ENCODE peak calls at places on chromosome 5, in five cellular contexts. One of them, this sample, is unnamed.

GRCh38 chr5:137890850-137891249 is 1.6 kb downstream of the PKD2L2 start:
- DNase-seq in AG04449: no peak
- DNase-seq in H1: no peak
- DNase-seq in AG04450: no peak
- DNase-seq in progenitor cell of endocrine pancreas: no peak
- DNase-seq in this sample: no peak

GRCh38 chr5:178449163-178450060 is 140.8 kb downstream of the COL23A1 start:
- DNase-seq in AG04449: no peak
- DNase-seq in H1: no peak
- DNase-seq in AG04450: no peak
- DNase-seq in progenitor cell of endocrine pancreas: no peak
- DNase-seq in this sample: no peak

GRCh38 chr5:180324633-180324955 is 28.5 kb downstream of the GFPT2 start:
- DNase-seq in AG04449: no peak
- DNase-seq in H1: no peak
- DNase-seq in AG04450: no peak
- DNase-seq in progenitor cell of endocrine pancreas: no peak
- DNase-seq in this sample: no peak

GRCh38 chr5:108653201-108653600 is 94.5 kb upstream of the FER start:
- DNase-seq in AG04449: no peak
- DNase-seq in H1: no peak
- DNase-seq in AG04450: no peak
- DNase-seq in progenitor cell of endocrine pancreas: no peak
- DNase-seq in this sample: no peak

GRCh38 chr5:60487885-60488425 is 212.0 kb downstream of the DEPDC1B start:
- DNase-seq in AG04449: no peak
- DNase-seq in H1: no peak
- DNase-seq in AG04450: no peak
- DNase-seq in progenitor cell of endocrine pancreas: no peak
- DNase-seq in this sample: no peak

GRCh38 chr5:2529371-2530100 is 221.9 kb downstream of the IRX2 start:
- DNase-seq in AG04449: no peak
- DNase-seq in H1: no peak
- DNase-seq in AG04450: no peak
- DNase-seq in progenitor cell of endocrine pancreas: no peak
- DNase-seq in this sample: no peak

GRCh38 chr5:57317341-57317740 is 143.5 kb downstream of the GPBP1 start:
- DNase-seq in AG04449: no peak
- DNase-seq in H1: no peak
- DNase-seq in AG04450: no peak
- DNase-seq in progenitor cell of endocrine pancreas: no peak
- DNase-seq in this sample: no peak

GRCh38 chr5:71839049-71839834 is 120.2 kb downstream of the CARTPT start:
- DNase-seq in AG04449: no peak
- DNase-seq in H1: no peak
- DNase-seq in AG04450: no peak
- DNase-seq in progenitor cell of endocrine pancreas: no peak
- DNase-seq in this sample: peak

GRCh38 chr5:168408561-168409321 is 77.5 kb upstream of the RARS1 start:
- DNase-seq in AG04449: no peak
- DNase-seq in H1: no peak
- DNase-seq in AG04450: no peak
- DNase-seq in progenitor cell of endocrine pancreas: no peak
- DNase-seq in this sample: peak

GRCh38 chr5:5298068-5298633 is 124.3 kb upstream of the ICE1 start:
- DNase-seq in AG04449: no peak
- DNase-seq in H1: no peak
- DNase-seq in AG04450: no peak
- DNase-seq in progenitor cell of endocrine pancreas: no peak
- DNase-seq in this sample: no peak

GRCh38 chr5:140205216-140205615 is 30.2 kb downstream of the CYSTM1 start:
- DNase-seq in AG04449: no peak
- DNase-seq in H1: no peak
- DNase-seq in AG04450: no peak
- DNase-seq in progenitor cell of endocrine pancreas: no peak
- DNase-seq in this sample: no peak

GRCh38 chr5:97422678-97423077 is 239.6 kb upstream of the RIOK2 start:
- DNase-seq in AG04449: no peak
- DNase-seq in H1: no peak
- DNase-seq in AG04450: no peak
- DNase-seq in progenitor cell of endocrine pancreas: no peak
- DNase-seq in this sample: no peak

GRCh38 chr5:171913987-171914273 is 92.5 kb downstream of the FBXW11 start:
- DNase-seq in AG04449: no peak
- DNase-seq in H1: no peak
- DNase-seq in AG04450: no peak
- DNase-seq in progenitor cell of endocrine pancreas: no peak
- DNase-seq in this sample: no peak

GRCh38 chr5:33850100-33850594 is 41.6 kb downstream of the ADAMTS12 start:
- DNase-seq in AG04449: no peak
- DNase-seq in H1: no peak
- DNase-seq in AG04450: no peak
- DNase-seq in progenitor cell of endocrine pancreas: no peak
- DNase-seq in this sample: no peak

GRCh38 chr5:9851458-9851857 is 221.3 kb upstream of the TAS2R1 start:
- DNase-seq in AG04449: peak
- DNase-seq in H1: no peak
- DNase-seq in AG04450: peak
- DNase-seq in progenitor cell of endocrine pancreas: no peak
- DNase-seq in this sample: no peak

GRCh38 chr5:37810311-37810710 is 29.5 kb downstream of the GDNF start:
- DNase-seq in AG04449: no peak
- DNase-seq in H1: no peak
- DNase-seq in AG04450: no peak
- DNase-seq in progenitor cell of endocrine pancreas: no peak
- DNase-seq in this sample: no peak

GRCh38 chr5:6766558-6767191 is 53.4 kb downstream of the TENT4A start:
- DNase-seq in AG04449: peak
- DNase-seq in H1: no peak
- DNase-seq in AG04450: no peak
- DNase-seq in progenitor cell of endocrine pancreas: no peak
- DNase-seq in this sample: no peak

GRCh38 chr5:124718376-124718775 is 28.1 kb downstream of the ZNF608 start:
- DNase-seq in AG04449: no peak
- DNase-seq in H1: no peak
- DNase-seq in AG04450: no peak
- DNase-seq in progenitor cell of endocrine pancreas: no peak
- DNase-seq in this sample: no peak

GRCh38 chr5:57117601-57118000 is 56.3 kb upstream of the GPBP1 start:
- DNase-seq in AG04449: no peak
- DNase-seq in H1: no peak
- DNase-seq in AG04450: no peak
- DNase-seq in progenitor cell of endocrine pancreas: no peak
- DNase-seq in this sample: no peak

GRCh38 chr5:145775893-145776444 is 59.2 kb downstream of the PRELID2 start:
- DNase-seq in AG04449: peak
- DNase-seq in H1: no peak
- DNase-seq in AG04450: peak
- DNase-seq in progenitor cell of endocrine pancreas: no peak
- DNase-seq in this sample: no peak

GRCh38 chr5:114179134-114179533 is 182.7 kb upstream of the KCNN2 start:
- DNase-seq in AG04449: no peak
- DNase-seq in H1: no peak
- DNase-seq in AG04450: no peak
- DNase-seq in progenitor cell of endocrine pancreas: no peak
- DNase-seq in this sample: no peak

GRCh38 chr5:138054206-138054605 is 21.3 kb upstream of the FAM13B start:
- DNase-seq in AG04449: no peak
- DNase-seq in H1: no peak
- DNase-seq in AG04450: no peak
- DNase-seq in progenitor cell of endocrine pancreas: no peak
- DNase-seq in this sample: no peak

GRCh38 chr5:130067364-130067763 is 163.1 kb downstream of the CHSY3 start:
- DNase-seq in AG04449: no peak
- DNase-seq in H1: no peak
- DNase-seq in AG04450: no peak
- DNase-seq in progenitor cell of endocrine pancreas: no peak
- DNase-seq in this sample: no peak

GRCh38 chr5:36607114-36607561 is 732 bp downstream of the SLC1A3 start:
- DNase-seq in AG04449: no peak
- DNase-seq in H1: no peak
- DNase-seq in AG04450: no peak
- DNase-seq in progenitor cell of endocrine pancreas: no peak
- DNase-seq in this sample: peak

GRCh38 chr5:118554991-118555390 is 433.4 kb downstream of the DTWD2 start:
- DNase-seq in AG04449: no peak
- DNase-seq in H1: no peak
- DNase-seq in AG04450: no peak
- DNase-seq in progenitor cell of endocrine pancreas: no peak
- DNase-seq in this sample: no peak

GRCh38 chr5:179266291-179267070 is 78.8 kb downstream of the ADAMTS2 start:
- DNase-seq in AG04449: no peak
- DNase-seq in H1: no peak
- DNase-seq in AG04450: no peak
- DNase-seq in progenitor cell of endocrine pancreas: no peak
- DNase-seq in this sample: no peak

GRCh38 chr5:5381259-5382006 is 41.0 kb upstream of the ICE1 start:
- DNase-seq in AG04449: no peak
- DNase-seq in H1: no peak
- DNase-seq in AG04450: no peak
- DNase-seq in progenitor cell of endocrine pancreas: no peak
- DNase-seq in this sample: no peak

GRCh38 chr5:84383816-84384603 is 670 bp downstream of the EDIL3 start:
- DNase-seq in AG04449: no peak
- DNase-seq in H1: peak
- DNase-seq in AG04450: no peak
- DNase-seq in progenitor cell of endocrine pancreas: peak
- DNase-seq in this sample: peak

GRCh38 chr5:69414885-69415583 is at the start of gene MARVELD2:
- DNase-seq in AG04449: no peak
- DNase-seq in H1: peak
- DNase-seq in AG04450: no peak
- DNase-seq in progenitor cell of endocrine pancreas: peak
- DNase-seq in this sample: peak

GRCh38 chr5:180291234-180291940 is 496 bp downstream of the MAPK9 start:
- DNase-seq in AG04449: no peak
- DNase-seq in H1: no peak
- DNase-seq in AG04450: no peak
- DNase-seq in progenitor cell of endocrine pancreas: peak
- DNase-seq in this sample: peak

GRCh38 chr5:58322453-58322852 is 137.4 kb downstream of the PLK2 start:
- DNase-seq in AG04449: peak
- DNase-seq in H1: no peak
- DNase-seq in AG04450: no peak
- DNase-seq in progenitor cell of endocrine pancreas: no peak
- DNase-seq in this sample: no peak

GRCh38 chr5:116451905-116452450 is 122.6 kb downstream of the SEMA6A start:
- DNase-seq in AG04449: no peak
- DNase-seq in H1: no peak
- DNase-seq in AG04450: no peak
- DNase-seq in progenitor cell of endocrine pancreas: no peak
- DNase-seq in this sample: no peak

GRCh38 chr5:176440932-176441706 is 7.1 kb upstream of the FAF2 start:
- DNase-seq in AG04449: no peak
- DNase-seq in H1: no peak
- DNase-seq in AG04450: no peak
- DNase-seq in progenitor cell of endocrine pancreas: no peak
- DNase-seq in this sample: no peak

GRCh38 chr5:132134384-132134783 is 60.8 kb downstream of the CSF2 start:
- DNase-seq in AG04449: no peak
- DNase-seq in H1: no peak
- DNase-seq in AG04450: no peak
- DNase-seq in progenitor cell of endocrine pancreas: no peak
- DNase-seq in this sample: no peak
- TF ChIP-seq CTCF in AG04449: peak
- TF ChIP-seq CTCF in H1: no peak
- TF ChIP-seq CTCF in AG04450: peak
- TF ChIP-seq CTCF in progenitor cell of endocrine pancreas: peak
- TF ChIP-seq CTCF in this sample: peak

DNA sequence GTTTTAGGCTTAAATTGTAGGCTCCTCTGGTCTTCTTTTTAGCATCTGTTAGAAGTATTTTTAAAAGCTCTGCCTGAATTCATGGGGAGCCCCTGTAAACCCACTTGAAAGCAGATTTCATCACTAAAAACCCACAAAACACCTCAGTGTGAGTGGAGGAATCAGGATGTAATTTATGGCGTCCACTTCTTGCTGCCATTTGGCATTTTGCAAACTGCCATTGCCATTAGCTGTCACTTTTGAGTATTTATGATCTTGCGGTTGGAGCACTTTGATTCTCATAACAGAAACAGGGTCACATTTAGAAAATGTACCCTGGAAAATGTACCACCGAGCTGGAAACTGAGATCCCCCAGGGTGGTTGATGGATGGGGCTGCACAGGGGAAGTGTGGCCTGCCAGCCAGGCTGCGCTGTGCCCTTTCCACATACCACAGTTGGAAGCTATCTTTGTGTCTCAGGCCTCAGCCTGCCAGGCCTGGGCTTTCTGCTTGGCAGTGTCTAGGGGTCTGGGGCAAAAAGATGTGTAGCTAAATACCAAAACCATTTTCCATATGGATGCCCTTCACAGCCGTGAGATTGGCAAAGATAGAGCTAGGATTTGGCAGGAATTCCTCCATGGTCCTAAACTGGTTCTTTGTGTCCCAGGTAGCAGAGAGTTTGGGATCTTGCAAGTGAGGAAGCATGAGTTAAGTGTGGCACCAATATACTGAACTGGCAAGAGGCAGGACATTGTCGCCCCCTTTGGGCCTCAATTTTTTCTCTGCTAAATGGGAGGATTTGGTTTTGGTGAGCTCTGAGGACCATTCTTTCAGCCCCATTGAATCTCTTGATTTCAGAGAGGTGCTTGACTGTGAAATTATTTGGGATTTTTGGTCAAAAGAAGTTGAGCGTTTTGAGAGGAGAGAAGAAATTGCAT is 46.2 kb downstream of the GALNT10 start:
- DNase-seq in AG04449: no peak
- DNase-seq in H1: no peak
- DNase-seq in AG04450: no peak
- DNase-seq in progenitor cell of endocrine pancreas: no peak
- DNase-seq in this sample: no peak
- TF ChIP-seq CTCF in AG04449: no peak
- TF ChIP-seq CTCF in H1: peak
- TF ChIP-seq CTCF in AG04450: no peak
- TF ChIP-seq CTCF in progenitor cell of endocrine pancreas: no peak
- TF ChIP-seq CTCF in this sample: no peak

GRCh38 chr5:157253547-157253946 is 12.4 kb upstream of the CYFIP2 start:
- DNase-seq in AG04449: no peak
- DNase-seq in H1: no peak
- DNase-seq in AG04450: peak
- DNase-seq in progenitor cell of endocrine pancreas: peak
- DNase-seq in this sample: peak
- TF ChIP-seq CTCF in AG04449: peak
- TF ChIP-seq CTCF in H1: peak
- TF ChIP-seq CTCF in AG04450: peak
- TF ChIP-seq CTCF in progenitor cell of endocrine pancreas: peak
- TF ChIP-seq CTCF in this sample: peak

DNA sequence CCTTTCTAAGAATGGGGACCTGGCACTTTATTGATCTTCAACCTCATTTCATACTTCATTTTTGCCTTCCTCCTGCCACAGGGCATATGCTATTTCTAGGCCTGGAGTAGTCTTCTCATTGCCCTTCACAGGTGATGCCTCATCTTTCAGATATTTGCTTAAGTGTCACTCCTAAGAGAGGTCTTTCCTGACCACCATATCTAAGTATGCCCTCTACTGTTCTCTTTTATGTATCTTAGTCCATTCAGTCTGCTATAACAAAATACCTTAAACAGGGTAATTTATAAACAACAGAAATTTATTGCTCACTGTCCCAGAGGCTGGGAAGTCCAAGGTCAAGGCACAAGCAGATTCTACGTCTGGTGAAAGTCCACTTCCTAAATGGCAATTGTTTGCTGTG is 99.1 kb downstream of the ADAMTS6 start:
- DNase-seq in AG04449: no peak
- DNase-seq in H1: no peak
- DNase-seq in AG04450: no peak
- DNase-seq in progenitor cell of endocrine pancreas: no peak
- DNase-seq in this sample: no peak
- TF ChIP-seq CTCF in AG04449: no peak
- TF ChIP-seq CTCF in H1: no peak
- TF ChIP-seq CTCF in AG04450: no peak
- TF ChIP-seq CTCF in progenitor cell of endocrine pancreas: no peak
- TF ChIP-seq CTCF in this sample: no peak